ENCODE peak calls at places on chromosomes 5 and 9, in five cellular contexts. One of them, this sample, is unnamed.
A peak's percentile ranks its signal among the peaks of the same experiment; 100 is the strongest.

GRCh38 chr5:127571314-127571713 is 53.9 kb downstream of the PRRC1 start:
- DNase-seq in stimulated activated CD4-positive, alpha-beta T cell treated with anti-CD3 and anti-CD28 coated beads, Interleukin-2, amount 100 ng/mL, for 48 hours: no peak
- DNase-seq in left ventricle myocardium inferior: no peak
- DNase-seq in RPMI7951: no peak
- DNase-seq in H54: no peak
- DNase-seq in this sample: no peak

GRCh38 chr9:99192786-99193465 is 28.8 kb downstream of the ALG2 start:
- DNase-seq in H54: no peak
- DNase-seq in left ventricle myocardium inferior: no peak
- DNase-seq in stimulated activated CD4-positive, alpha-beta T cell treated with anti-CD3 and anti-CD28 coated beads, Interleukin-2, amount 100 ng/mL, for 48 hours: no peak
- DNase-seq in RPMI7951: peak; percentile 58
- DNase-seq in this sample: no peak

GRCh38 chr5:51148437-51148836 is 234.8 kb upstream of the ISL1 start:
- DNase-seq in stimulated activated CD4-positive, alpha-beta T cell treated with anti-CD3 and anti-CD28 coated beads, Interleukin-2, amount 100 ng/mL, for 48 hours: no peak
- DNase-seq in H54: no peak
- DNase-seq in RPMI7951: no peak
- DNase-seq in left ventricle myocardium inferior: no peak
- DNase-seq in this sample: no peak

GRCh38 chr9:99000480-99001395 is 57.0 kb downstream of the COL15A1 start:
- DNase-seq in RPMI7951: peak; percentile 73
- DNase-seq in H54: peak; percentile 65
- DNase-seq in stimulated activated CD4-positive, alpha-beta T cell treated with anti-CD3 and anti-CD28 coated beads, Interleukin-2, amount 100 ng/mL, for 48 hours: no peak
- DNase-seq in left ventricle myocardium inferior: peak; percentile 50
- DNase-seq in this sample: peak; percentile 59

GRCh38 chr5:109868737-109869136 is 179.0 kb downstream of the MAN2A1 start:
- DNase-seq in RPMI7951: peak; percentile 42
- DNase-seq in left ventricle myocardium inferior: no peak
- DNase-seq in stimulated activated CD4-positive, alpha-beta T cell treated with anti-CD3 and anti-CD28 coated beads, Interleukin-2, amount 100 ng/mL, for 48 hours: no peak
- DNase-seq in H54: no peak
- DNase-seq in this sample: no peak

GRCh38 chr9:123784513-123784912 is 145.4 kb downstream of the DENND1A start:
- DNase-seq in stimulated activated CD4-positive, alpha-beta T cell treated with anti-CD3 and anti-CD28 coated beads, Interleukin-2, amount 100 ng/mL, for 48 hours: no peak
- DNase-seq in H54: no peak
- DNase-seq in left ventricle myocardium inferior: no peak
- DNase-seq in RPMI7951: no peak
- DNase-seq in this sample: no peak

GRCh38 chr5:122668552-122668951 is 106.3 kb upstream of the SNX2 start:
- DNase-seq in H54: no peak
- DNase-seq in left ventricle myocardium inferior: no peak
- DNase-seq in stimulated activated CD4-positive, alpha-beta T cell treated with anti-CD3 and anti-CD28 coated beads, Interleukin-2, amount 100 ng/mL, for 48 hours: no peak
- DNase-seq in RPMI7951: no peak
- DNase-seq in this sample: no peak

GRCh38 chr5:37668524-37669047 is 171.3 kb downstream of the GDNF start:
- DNase-seq in H54: peak; percentile 59
- DNase-seq in stimulated activated CD4-positive, alpha-beta T cell treated with anti-CD3 and anti-CD28 coated beads, Interleukin-2, amount 100 ng/mL, for 48 hours: no peak
- DNase-seq in RPMI7951: peak; percentile 96
- DNase-seq in left ventricle myocardium inferior: no peak
- DNase-seq in this sample: no peak

GRCh38 chr9:447230-448025 is 232.8 kb downstream of the DOCK8 start:
- DNase-seq in stimulated activated CD4-positive, alpha-beta T cell treated with anti-CD3 and anti-CD28 coated beads, Interleukin-2, amount 100 ng/mL, for 48 hours: peak; percentile 41
- DNase-seq in left ventricle myocardium inferior: no peak
- DNase-seq in RPMI7951: no peak
- DNase-seq in H54: peak; percentile 52
- DNase-seq in this sample: peak; percentile 63

GRCh38 chr9:72996106-72996505 is 43.3 kb upstream of the ALDH1A1 start:
- DNase-seq in left ventricle myocardium inferior: no peak
- DNase-seq in RPMI7951: no peak
- DNase-seq in stimulated activated CD4-positive, alpha-beta T cell treated with anti-CD3 and anti-CD28 coated beads, Interleukin-2, amount 100 ng/mL, for 48 hours: no peak
- DNase-seq in H54: no peak
- DNase-seq in this sample: no peak

GRCh38 chr9:82209797-82210470 is 221.4 kb downstream of the SPATA31D1 start:
- DNase-seq in left ventricle myocardium inferior: no peak
- DNase-seq in H54: no peak
- DNase-seq in stimulated activated CD4-positive, alpha-beta T cell treated with anti-CD3 and anti-CD28 coated beads, Interleukin-2, amount 100 ng/mL, for 48 hours: no peak
- DNase-seq in RPMI7951: peak; percentile 11
- DNase-seq in this sample: no peak

GRCh38 chr5:66629446-66629845 is 33.3 kb downstream of the MAST4 start:
- DNase-seq in RPMI7951: no peak
- DNase-seq in H54: no peak
- DNase-seq in stimulated activated CD4-positive, alpha-beta T cell treated with anti-CD3 and anti-CD28 coated beads, Interleukin-2, amount 100 ng/mL, for 48 hours: no peak
- DNase-seq in left ventricle myocardium inferior: no peak
- DNase-seq in this sample: no peak

GRCh38 chr5:153974131-153974812 is 64.4 kb downstream of the FAM114A2 start:
- DNase-seq in left ventricle myocardium inferior: no peak
- DNase-seq in RPMI7951: peak; percentile 29
- DNase-seq in H54: peak; percentile 34
- DNase-seq in stimulated activated CD4-positive, alpha-beta T cell treated with anti-CD3 and anti-CD28 coated beads, Interleukin-2, amount 100 ng/mL, for 48 hours: peak; percentile 13
- DNase-seq in this sample: peak; percentile 39

GRCh38 chr5:62689599-62690368 is 111.2 kb downstream of the LRRC70 start:
- DNase-seq in RPMI7951: no peak
- DNase-seq in left ventricle myocardium inferior: no peak
- DNase-seq in H54: no peak
- DNase-seq in stimulated activated CD4-positive, alpha-beta T cell treated with anti-CD3 and anti-CD28 coated beads, Interleukin-2, amount 100 ng/mL, for 48 hours: no peak
- DNase-seq in this sample: no peak

GRCh38 chr5:130514984-130515690 is 610.9 kb downstream of the CHSY3 start:
- DNase-seq in H54: no peak
- DNase-seq in RPMI7951: peak; percentile 88
- DNase-seq in left ventricle myocardium inferior: no peak
- DNase-seq in stimulated activated CD4-positive, alpha-beta T cell treated with anti-CD3 and anti-CD28 coated beads, Interleukin-2, amount 100 ng/mL, for 48 hours: no peak
- DNase-seq in this sample: no peak

GRCh38 chr5:59149271-59149670 is 566.4 kb downstream of the RAB3C start:
- DNase-seq in stimulated activated CD4-positive, alpha-beta T cell treated with anti-CD3 and anti-CD28 coated beads, Interleukin-2, amount 100 ng/mL, for 48 hours: no peak
- DNase-seq in RPMI7951: peak; percentile 63
- DNase-seq in left ventricle myocardium inferior: no peak
- DNase-seq in H54: no peak
- DNase-seq in this sample: no peak

GRCh38 chr5:68344447-68345111 is 129.0 kb downstream of the PIK3R1 start:
- DNase-seq in RPMI7951: peak; percentile 92
- DNase-seq in stimulated activated CD4-positive, alpha-beta T cell treated with anti-CD3 and anti-CD28 coated beads, Interleukin-2, amount 100 ng/mL, for 48 hours: no peak
- DNase-seq in left ventricle myocardium inferior: no peak
- DNase-seq in H54: no peak
- DNase-seq in this sample: no peak

GRCh38 chr5:103973669-103974068 is 411.1 kb upstream of the NUDT12 start:
- DNase-seq in RPMI7951: no peak
- DNase-seq in left ventricle myocardium inferior: no peak
- DNase-seq in H54: no peak
- DNase-seq in stimulated activated CD4-positive, alpha-beta T cell treated with anti-CD3 and anti-CD28 coated beads, Interleukin-2, amount 100 ng/mL, for 48 hours: no peak
- DNase-seq in this sample: no peak

GRCh38 chr9:12715268-12715667 is 22.1 kb downstream of the TYRP1 start:
- DNase-seq in H54: no peak
- DNase-seq in left ventricle myocardium inferior: no peak
- DNase-seq in stimulated activated CD4-positive, alpha-beta T cell treated with anti-CD3 and anti-CD28 coated beads, Interleukin-2, amount 100 ng/mL, for 48 hours: no peak
- DNase-seq in RPMI7951: no peak
- DNase-seq in this sample: no peak

GRCh38 chr9:24500761-24501160 is 44.9 kb downstream of the IZUMO3 start:
- DNase-seq in H54: no peak
- DNase-seq in left ventricle myocardium inferior: no peak
- DNase-seq in RPMI7951: no peak
- DNase-seq in stimulated activated CD4-positive, alpha-beta T cell treated with anti-CD3 and anti-CD28 coated beads, Interleukin-2, amount 100 ng/mL, for 48 hours: no peak
- DNase-seq in this sample: no peak

GRCh38 chr5:152349683-152350526 is 55.2 kb downstream of the NMUR2 start:
- DNase-seq in H54: peak; percentile 12
- DNase-seq in left ventricle myocardium inferior: peak; percentile 28
- DNase-seq in RPMI7951: peak; percentile 3
- DNase-seq in stimulated activated CD4-positive, alpha-beta T cell treated with anti-CD3 and anti-CD28 coated beads, Interleukin-2, amount 100 ng/mL, for 48 hours: peak; percentile 11
- DNase-seq in this sample: peak; percentile 12

GRCh38 chr5:59299006-59299405 is 594.5 kb downstream of the PDE4D start:
- DNase-seq in stimulated activated CD4-positive, alpha-beta T cell treated with anti-CD3 and anti-CD28 coated beads, Interleukin-2, amount 100 ng/mL, for 48 hours: no peak
- DNase-seq in H54: no peak
- DNase-seq in left ventricle myocardium inferior: no peak
- DNase-seq in RPMI7951: peak; percentile 39
- DNase-seq in this sample: no peak

GRCh38 chr9:87889882-87890252 is 7.2 kb downstream of the SPATA31E1 start:
- DNase-seq in H54: no peak
- DNase-seq in RPMI7951: no peak
- DNase-seq in stimulated activated CD4-positive, alpha-beta T cell treated with anti-CD3 and anti-CD28 coated beads, Interleukin-2, amount 100 ng/mL, for 48 hours: no peak
- DNase-seq in left ventricle myocardium inferior: no peak
- DNase-seq in this sample: no peak

This sample was measured in CD4-positive, alpha-beta memory T cell.